ENCODE peak calls at places on chromosome 1, in ten cellular contexts. One of them, this sample, is unnamed.

GRCh38 chr1:65948609-65949229 is 156.0 kb downstream of the PDE4B start:
- DNase-seq in CD8-positive, alpha-beta T cell: no peak
- DNase-seq in IMR-90: peak
- DNase-seq in Calu3: peak
- DNase-seq in neural crest cell: no peak
- DNase-seq in endothelial cell: peak
- DNase-seq in astrocyte of the spinal cord: peak
- DNase-seq in cardiac fibroblast: peak
- DNase-seq in AG10803: peak
- DNase-seq in nephron progenitor cell: no peak
- DNase-seq in this sample: no peak

GRCh38 chr1:67749844-67750689 is 65.1 kb downstream of the GADD45A start:
- DNase-seq in IMR-90: peak
- DNase-seq in nephron progenitor cell: no peak
- DNase-seq in CD8-positive, alpha-beta T cell: no peak
- DNase-seq in endothelial cell: no peak
- DNase-seq in cardiac fibroblast: peak
- DNase-seq in Calu3: peak
- DNase-seq in astrocyte of the spinal cord: peak
- DNase-seq in AG10803: peak
- DNase-seq in neural crest cell: no peak
- DNase-seq in this sample: no peak

GRCh38 chr1:8061210-8061609 is 35.1 kb upstream of the ERRFI1 start:
- DNase-seq in IMR-90: peak
- DNase-seq in astrocyte of the spinal cord: peak
- DNase-seq in AG10803: peak
- DNase-seq in cardiac fibroblast: peak
- DNase-seq in Calu3: peak
- DNase-seq in CD8-positive, alpha-beta T cell: no peak
- DNase-seq in neural crest cell: no peak
- DNase-seq in nephron progenitor cell: no peak
- DNase-seq in endothelial cell: no peak
- DNase-seq in this sample: peak

GRCh38 chr1:231919900-231920299 is 293.3 kb downstream of the DISC1 start:
- DNase-seq in endothelial cell: no peak
- DNase-seq in Calu3: no peak
- DNase-seq in IMR-90: no peak
- DNase-seq in nephron progenitor cell: peak
- DNase-seq in AG10803: no peak
- DNase-seq in cardiac fibroblast: no peak
- DNase-seq in astrocyte of the spinal cord: no peak
- DNase-seq in neural crest cell: no peak
- DNase-seq in CD8-positive, alpha-beta T cell: peak
- DNase-seq in this sample: no peak

GRCh38 chr1:171422489-171422888 is 62.8 kb upstream of the PRRC2C start:
- DNase-seq in Calu3: no peak
- DNase-seq in AG10803: peak
- DNase-seq in astrocyte of the spinal cord: no peak
- DNase-seq in nephron progenitor cell: no peak
- DNase-seq in IMR-90: peak
- DNase-seq in neural crest cell: no peak
- DNase-seq in cardiac fibroblast: peak
- DNase-seq in CD8-positive, alpha-beta T cell: no peak
- DNase-seq in endothelial cell: no peak
- DNase-seq in this sample: no peak

GRCh38 chr1:147389532-147390184 is 147.2 kb downstream of the CHD1L start:
- DNase-seq in CD8-positive, alpha-beta T cell: no peak
- DNase-seq in nephron progenitor cell: peak
- DNase-seq in neural crest cell: peak
- DNase-seq in IMR-90: peak
- DNase-seq in astrocyte of the spinal cord: peak
- DNase-seq in Calu3: peak
- DNase-seq in AG10803: peak
- DNase-seq in endothelial cell: peak
- DNase-seq in cardiac fibroblast: peak
- DNase-seq in this sample: peak

GRCh38 chr1:41900611-41901444 is 17.9 kb downstream of the HIVEP3 start:
- DNase-seq in endothelial cell: no peak
- DNase-seq in nephron progenitor cell: no peak
- DNase-seq in AG10803: peak
- DNase-seq in neural crest cell: no peak
- DNase-seq in CD8-positive, alpha-beta T cell: no peak
- DNase-seq in Calu3: no peak
- DNase-seq in cardiac fibroblast: peak
- DNase-seq in IMR-90: peak
- DNase-seq in astrocyte of the spinal cord: peak
- DNase-seq in this sample: no peak

GRCh38 chr1:43039228-43040055 is 80.8 kb upstream of the SLC2A1 start:
- DNase-seq in neural crest cell: no peak
- DNase-seq in IMR-90: no peak
- DNase-seq in AG10803: no peak
- DNase-seq in Calu3: no peak
- DNase-seq in endothelial cell: no peak
- DNase-seq in astrocyte of the spinal cord: no peak
- DNase-seq in nephron progenitor cell: no peak
- DNase-seq in CD8-positive, alpha-beta T cell: no peak
- DNase-seq in cardiac fibroblast: no peak
- DNase-seq in this sample: no peak

DNA sequence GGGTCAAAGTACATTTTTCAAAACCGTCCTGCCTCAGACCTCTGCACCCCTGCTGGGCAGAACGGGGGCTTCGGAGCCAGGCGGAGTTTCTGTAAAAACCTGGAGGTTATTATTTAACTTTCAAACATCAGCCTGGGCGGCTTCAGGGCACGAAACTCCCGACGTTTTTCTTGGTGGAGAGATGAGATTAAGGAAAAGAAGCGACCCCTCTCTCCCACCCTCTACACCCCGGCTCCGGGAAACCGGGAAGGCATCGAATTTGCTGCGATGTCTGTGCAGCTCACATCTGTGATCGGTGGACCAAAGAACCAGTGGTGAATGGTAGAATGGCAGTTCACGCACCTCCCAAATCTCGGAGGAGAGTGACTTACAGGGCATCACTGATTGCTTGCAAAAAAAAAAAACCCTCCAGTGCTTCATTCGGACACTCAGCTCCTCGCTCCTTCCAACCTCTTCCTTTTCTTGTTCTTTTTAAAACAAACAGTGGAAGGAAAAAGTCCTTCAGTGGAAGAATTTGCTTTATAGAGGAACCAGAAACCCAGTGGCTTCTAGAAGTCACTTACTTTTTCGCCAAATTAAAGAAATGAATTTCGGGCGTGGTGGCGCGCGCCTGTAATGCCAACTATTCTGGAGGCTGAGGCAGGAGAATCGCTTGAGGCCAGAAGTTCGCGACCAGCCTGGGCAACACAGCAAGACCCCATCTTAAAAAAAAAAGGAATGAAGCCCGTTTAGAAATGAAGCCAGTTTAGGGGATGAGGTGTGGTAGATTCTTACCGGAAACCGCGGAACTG is 875 bp downstream of the PHACTR4 start:
- DNase-seq in astrocyte of the spinal cord: peak
- DNase-seq in IMR-90: peak
- DNase-seq in Calu3: no peak
- DNase-seq in CD8-positive, alpha-beta T cell: peak
- DNase-seq in neural crest cell: peak
- DNase-seq in nephron progenitor cell: no peak
- DNase-seq in AG10803: peak
- DNase-seq in cardiac fibroblast: peak
- DNase-seq in endothelial cell: peak
- DNase-seq in this sample: no peak
- TF ChIP-seq CTCF in astrocyte of the spinal cord: no peak
- TF ChIP-seq CTCF in IMR-90: no peak
- TF ChIP-seq CTCF in Calu3: no peak
- TF ChIP-seq CTCF in CD8-positive, alpha-beta T cell: peak
- TF ChIP-seq CTCF in neural crest cell: peak
- TF ChIP-seq CTCF in nephron progenitor cell: no peak
- TF ChIP-seq CTCF in AG10803: no peak
- TF ChIP-seq CTCF in cardiac fibroblast: peak
- TF ChIP-seq CTCF in endothelial cell: no peak
- TF ChIP-seq CTCF in this sample: no peak

DNA sequence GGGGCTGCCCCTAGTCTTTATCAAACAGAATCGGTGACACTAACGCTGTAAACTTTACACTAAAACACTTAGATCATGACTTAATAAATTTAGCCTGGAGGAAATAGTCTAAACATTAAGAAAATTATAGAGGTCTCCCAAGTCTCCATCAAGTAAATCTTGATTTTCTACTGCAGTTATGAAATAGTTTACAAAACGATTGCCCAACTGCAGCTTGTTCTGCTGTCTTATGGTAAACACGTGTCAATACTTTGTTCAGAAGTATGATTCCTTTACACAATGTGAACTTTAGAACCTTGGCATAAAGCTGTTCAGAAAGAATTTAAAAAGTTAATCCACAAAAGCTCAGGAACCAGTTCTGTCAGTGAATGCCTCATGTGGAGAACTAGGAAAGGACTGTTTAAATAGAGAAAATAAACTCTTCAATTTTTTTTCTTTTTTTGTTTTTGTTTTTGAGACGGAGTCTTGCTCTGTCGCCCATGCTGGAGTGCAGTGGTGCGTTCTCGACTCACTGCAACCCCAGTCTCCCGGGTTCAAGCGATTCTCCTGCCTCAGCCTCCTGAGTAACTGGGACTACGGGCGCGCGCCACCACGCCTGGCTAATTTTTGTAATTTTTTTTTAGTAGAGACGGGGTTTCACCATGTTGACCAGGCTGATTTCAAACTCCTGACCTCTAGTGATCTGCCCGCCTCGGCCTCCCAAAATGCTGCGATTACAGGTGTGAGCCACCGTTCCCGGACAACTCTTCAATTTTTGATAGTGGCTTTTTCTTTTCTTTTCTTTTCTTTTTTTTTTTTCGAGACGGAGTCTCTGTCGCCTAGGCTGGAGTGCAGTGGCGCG is 1.6 kb downstream of the DDI2 start:
- DNase-seq in CD8-positive, alpha-beta T cell: no peak
- DNase-seq in AG10803: peak
- DNase-seq in endothelial cell: no peak
- DNase-seq in astrocyte of the spinal cord: peak
- DNase-seq in Calu3: no peak
- DNase-seq in neural crest cell: no peak
- DNase-seq in IMR-90: peak
- DNase-seq in nephron progenitor cell: no peak
- DNase-seq in cardiac fibroblast: peak
- DNase-seq in this sample: no peak
- TF ChIP-seq CTCF in CD8-positive, alpha-beta T cell: no peak
- TF ChIP-seq CTCF in AG10803: peak
- TF ChIP-seq CTCF in endothelial cell: no peak
- TF ChIP-seq CTCF in astrocyte of the spinal cord: no peak
- TF ChIP-seq CTCF in Calu3: no peak
- TF ChIP-seq CTCF in neural crest cell: no peak
- TF ChIP-seq CTCF in IMR-90: no peak
- TF ChIP-seq CTCF in nephron progenitor cell: no peak
- TF ChIP-seq CTCF in cardiac fibroblast: no peak
- TF ChIP-seq CTCF in this sample: no peak

DNA sequence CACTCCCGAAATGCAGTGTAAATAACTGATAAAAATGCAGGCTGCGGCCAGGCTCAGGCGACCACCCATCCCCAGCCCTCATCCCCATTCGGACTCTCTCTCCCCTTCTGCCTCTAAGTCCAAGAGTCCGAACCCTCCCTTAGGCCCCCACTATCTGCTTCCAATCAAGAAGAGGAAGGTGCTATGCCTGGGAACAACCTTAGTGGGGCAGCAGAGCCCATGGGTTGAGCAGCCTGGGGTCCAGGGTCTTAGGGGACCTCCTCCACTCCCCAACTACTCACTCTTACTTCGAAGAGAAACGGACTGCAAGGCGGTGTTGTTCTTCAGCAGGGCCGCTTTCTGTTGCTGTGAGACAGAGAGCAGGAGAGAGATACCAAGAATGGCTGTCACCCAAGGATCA is 12.2 kb downstream of the ARHGEF2 start:
- DNase-seq in Calu3: no peak
- DNase-seq in cardiac fibroblast: no peak
- DNase-seq in neural crest cell: no peak
- DNase-seq in AG10803: no peak
- DNase-seq in IMR-90: no peak
- DNase-seq in endothelial cell: no peak
- DNase-seq in astrocyte of the spinal cord: no peak
- DNase-seq in CD8-positive, alpha-beta T cell: no peak
- DNase-seq in nephron progenitor cell: no peak
- DNase-seq in this sample: no peak
- TF ChIP-seq CTCF in Calu3: no peak
- TF ChIP-seq CTCF in cardiac fibroblast: peak
- TF ChIP-seq CTCF in neural crest cell: no peak
- TF ChIP-seq CTCF in AG10803: no peak
- TF ChIP-seq CTCF in IMR-90: peak
- TF ChIP-seq CTCF in endothelial cell: no peak
- TF ChIP-seq CTCF in astrocyte of the spinal cord: peak
- TF ChIP-seq CTCF in CD8-positive, alpha-beta T cell: no peak
- TF ChIP-seq CTCF in nephron progenitor cell: no peak
- TF ChIP-seq CTCF in this sample: no peak

GRCh38 chr1:24060482-24060881 is 51.5 kb downstream of the MYOM3 start:
- DNase-seq in neural crest cell: no peak
- DNase-seq in Calu3: no peak
- DNase-seq in astrocyte of the spinal cord: no peak
- DNase-seq in nephron progenitor cell: no peak
- DNase-seq in IMR-90: no peak
- DNase-seq in CD8-positive, alpha-beta T cell: no peak
- DNase-seq in AG10803: no peak
- DNase-seq in cardiac fibroblast: no peak
- DNase-seq in endothelial cell: no peak
- DNase-seq in this sample: no peak

GRCh38 chr1:24057171-24057570 is 54.8 kb downstream of the MYOM3 start:
- DNase-seq in endothelial cell: no peak
- DNase-seq in astrocyte of the spinal cord: no peak
- DNase-seq in neural crest cell: no peak
- DNase-seq in IMR-90: no peak
- DNase-seq in CD8-positive, alpha-beta T cell: no peak
- DNase-seq in cardiac fibroblast: no peak
- DNase-seq in AG10803: no peak
- DNase-seq in nephron progenitor cell: no peak
- DNase-seq in Calu3: no peak
- DNase-seq in this sample: no peak

GRCh38 chr1:24062221-24062620 is 49.7 kb downstream of the MYOM3 start:
- DNase-seq in astrocyte of the spinal cord: no peak
- DNase-seq in CD8-positive, alpha-beta T cell: no peak
- DNase-seq in Calu3: no peak
- DNase-seq in cardiac fibroblast: no peak
- DNase-seq in neural crest cell: no peak
- DNase-seq in nephron progenitor cell: no peak
- DNase-seq in endothelial cell: no peak
- DNase-seq in AG10803: no peak
- DNase-seq in IMR-90: no peak
- DNase-seq in this sample: no peak

GRCh38 chr1:24055681-24056080 is 56.3 kb downstream of the MYOM3 start:
- DNase-seq in astrocyte of the spinal cord: no peak
- DNase-seq in endothelial cell: no peak
- DNase-seq in Calu3: no peak
- DNase-seq in CD8-positive, alpha-beta T cell: no peak
- DNase-seq in IMR-90: no peak
- DNase-seq in cardiac fibroblast: no peak
- DNase-seq in neural crest cell: no peak
- DNase-seq in AG10803: no peak
- DNase-seq in nephron progenitor cell: no peak
- DNase-seq in this sample: no peak

DNA sequence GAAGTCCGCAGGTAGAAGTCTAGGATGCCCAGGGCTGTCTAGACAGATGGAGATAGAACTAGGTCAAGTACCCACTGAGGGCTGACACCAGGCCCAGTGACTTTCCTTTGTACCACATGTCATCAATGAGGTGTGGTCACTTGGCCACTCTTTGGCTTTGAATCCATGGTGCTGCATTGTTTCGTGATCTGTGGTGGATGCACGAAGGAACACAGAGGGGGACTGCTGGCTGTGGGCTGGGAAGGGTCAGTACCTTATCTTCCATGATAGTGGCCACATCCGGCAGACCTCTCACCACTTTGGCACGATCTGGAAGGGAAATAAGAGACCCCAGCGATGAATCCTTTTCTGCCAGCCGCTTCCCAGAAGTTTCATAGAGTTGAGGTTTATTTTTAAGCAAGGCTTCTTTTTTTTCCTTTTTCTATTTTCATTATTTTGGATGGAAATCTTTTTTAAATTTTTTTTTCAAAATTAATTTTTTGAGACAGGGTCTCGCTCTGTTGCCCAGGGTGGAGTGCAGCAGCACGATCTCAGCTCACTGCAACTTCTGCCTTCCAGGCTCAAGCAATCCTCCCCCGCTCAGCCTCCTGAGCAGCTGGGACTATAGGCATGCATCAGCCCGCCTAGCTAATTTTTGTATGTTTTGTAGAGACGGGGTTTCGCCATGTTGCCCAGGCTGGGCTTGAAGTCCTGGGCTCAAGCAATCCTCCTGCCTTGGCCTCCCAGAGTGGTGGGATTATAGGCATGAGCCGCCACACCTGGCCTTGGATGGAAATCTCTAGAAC is 53.1 kb downstream of the MYOM3 start:
- DNase-seq in Calu3: no peak
- DNase-seq in cardiac fibroblast: no peak
- DNase-seq in endothelial cell: no peak
- DNase-seq in CD8-positive, alpha-beta T cell: no peak
- DNase-seq in IMR-90: no peak
- DNase-seq in astrocyte of the spinal cord: no peak
- DNase-seq in neural crest cell: no peak
- DNase-seq in nephron progenitor cell: no peak
- DNase-seq in AG10803: no peak
- DNase-seq in this sample: no peak
- TF ChIP-seq CTCF in Calu3: no peak
- TF ChIP-seq CTCF in cardiac fibroblast: no peak
- TF ChIP-seq CTCF in endothelial cell: no peak
- TF ChIP-seq CTCF in CD8-positive, alpha-beta T cell: no peak
- TF ChIP-seq CTCF in IMR-90: no peak
- TF ChIP-seq CTCF in astrocyte of the spinal cord: no peak
- TF ChIP-seq CTCF in neural crest cell: no peak
- TF ChIP-seq CTCF in nephron progenitor cell: no peak
- TF ChIP-seq CTCF in AG10803: no peak
- TF ChIP-seq CTCF in this sample: no peak